ENCODE peak calls at places on chromosome 20, in nine cellular contexts. A is fibroblast of pulmonary artery; E is NCI-H774; K is Panc1; R is iPS-NIHi11; C is endodermal cell; V is activated naive CD4-positive, alpha-beta T cell; Y is germinal center; N is left cardiac atrium. Q is an unnamed sample.

GRCh38 chr20:19817017-19817416 is 59.0 kb downstream of the RIN2 start:
- DNase-seq in A (peak; percentile 98), E (no peak), K (no peak), R (no peak), C (no peak), V (no peak), Y (no peak), N (peak; percentile 50), Q (no peak)

GRCh38 chr20:57680131-57680716 is 29.6 kb downstream of the PMEPA1 start:
- DNase-seq in A (no peak), E (no peak), K (no peak), R (no peak), C (no peak), V (no peak), Y (peak; percentile 60), N (no peak), Q (no peak)

GRCh38 chr20:33963756-33964155 is 30.0 kb upstream of the RALY start:
- DNase-seq in A (no peak), E (no peak), K (no peak), R (no peak), C (no peak), V (no peak), Y (no peak), N (no peak), Q (no peak)

GRCh38 chr20:11726021-11726420 is 191.7 kb upstream of the BTBD3 start:
- DNase-seq in A (no peak), E (no peak), K (no peak), R (no peak), C (no peak), V (no peak), Y (no peak), N (no peak), Q (no peak)

GRCh38 chr20:438581-439469 is 23.5 kb downstream of the TBC1D20 start:
- DNase-seq in A (no peak), E (no peak), K (no peak), R (no peak), C (no peak), V (peak; percentile 28), Y (no peak), N (peak; percentile 54), Q (peak; percentile 48)

GRCh38 chr20:5331340-5331739 is 14.6 kb upstream of the PROKR2 start:
- DNase-seq in A (no peak), E (no peak), K (no peak), R (no peak), C (no peak), V (no peak), Y (no peak), N (no peak), Q (no peak)

GRCh38 chr20:34112600-34113061 is 588 bp upstream of the EIF2S2 start:
- DNase-seq in A (peak; percentile 59), E (no peak), K (no peak), R (peak; percentile 41), C (no peak), V (no peak), Y (peak; percentile 33), N (no peak), Q (peak; percentile 60)

GRCh38 chr20:37042986-37043972 is 52.5 kb downstream of the RBL1 start:
- DNase-seq in A (no peak), E (no peak), K (no peak), R (no peak), C (no peak), V (no peak), Y (peak; percentile 14), N (no peak), Q (no peak)

GRCh38 chr20:23340524-23340923 is 10.1 kb upstream of the NXT1 start:
- DNase-seq in A (peak; percentile 86), E (peak; percentile 42), K (peak; percentile 43), R (peak; percentile 77), C (peak; percentile 90), V (no peak), Y (no peak), N (peak; percentile 77), Q (peak; percentile 88)

GRCh38 chr20:62590301-62591121 is 51.8 kb upstream of the SLCO4A1 start:
- DNase-seq in A (peak; percentile 69), E (no peak), K (peak; percentile 43), R (no peak), C (no peak), V (no peak), Y (no peak), N (peak; percentile 76), Q (no peak)

GRCh38 chr20:32557284-32557683 is 27.8 kb downstream of the NOL4L start:
- DNase-seq in A (no peak), E (no peak), K (no peak), R (no peak), C (no peak), V (no peak), Y (no peak), N (no peak), Q (no peak)

GRCh38 chr20:16580127-16580526 is 6.9 kb upstream of the KIF16B start:
- DNase-seq in A (peak; percentile 86), E (peak; percentile 1), K (no peak), R (no peak), C (no peak), V (no peak), Y (no peak), N (no peak), Q (no peak)

GRCh38 chr20:30506100-30506499 is 751.4 kb upstream of the DEFB115 start:
- DNase-seq in A (no peak), E (no peak), K (no peak), R (peak; percentile 13), C (no peak), V (no peak), Y (no peak), N (no peak), Q (no peak)

GRCh38 chr20:58542411-58543095 is 27.4 kb upstream of the APCDD1L start:
- DNase-seq in A (no peak), E (no peak), K (no peak), R (no peak), C (peak; percentile 28), V (no peak), Y (no peak), N (no peak), Q (peak; percentile 9)

GRCh38 chr20:62832212-62832922 is 15.5 kb downstream of the COL9A3 start:
- DNase-seq in A (no peak), E (peak; percentile 17), K (no peak), R (no peak), C (peak; percentile 88), V (no peak), Y (peak; percentile 84), N (peak; percentile 34), Q (no peak)

GRCh38 chr20:3749689-3750639 is 17.5 kb downstream of the HSPA12B start:
- DNase-seq in A (no peak), E (no peak), K (no peak), R (peak; percentile 90), C (peak; percentile 93), V (no peak), Y (peak; percentile 79), N (no peak), Q (peak; percentile 60)

GRCh38 chr20:38229376-38230252 is 30.9 kb downstream of the KIAA1755 start:
- DNase-seq in A (peak; percentile 57), E (no peak), K (no peak), R (peak; percentile 66), C (peak; percentile 65), V (no peak), Y (peak; percentile 52), N (peak; percentile 17), Q (no peak)

GRCh38 chr20:45080867-45081616 is 19.9 kb downstream of the KCNS1 start:
- DNase-seq in A (peak; percentile 29), E (no peak), K (no peak), R (no peak), C (no peak), V (no peak), Y (peak; percentile 35), N (no peak), Q (no peak)

GRCh38 chr20:50826121-50826520 is 31.3 kb downstream of the BCAS4 start:
- DNase-seq in A (no peak), E (no peak), K (no peak), R (no peak), C (no peak), V (no peak), Y (no peak), N (no peak), Q (peak; percentile 73)

GRCh38 chr20:64223526-64224067 is 32.0 kb upstream of the PCMTD2 start:
- DNase-seq in A (peak; percentile 25), E (no peak), K (no peak), R (peak; percentile 95), C (peak; percentile 94), V (no peak), Y (no peak), N (peak; percentile 44), Q (peak; percentile 76)

GRCh38 chr20:13543783-13544182 is 94.9 kb downstream of the TASP1 start:
- DNase-seq in A (no peak), E (no peak), K (no peak), R (no peak), C (no peak), V (no peak), Y (no peak), N (no peak), Q (no peak)

GRCh38 chr20:50872562-50873288 is 58.5 kb downstream of the ADNP start:
- DNase-seq in A (no peak), E (no peak), K (no peak), R (no peak), C (no peak), V (no peak), Y (peak; percentile 47), N (no peak), Q (no peak)

GRCh38 chr20:6381887-6382286 is 259.1 kb upstream of the FERMT1 start:
- DNase-seq in A (peak; percentile 33), E (no peak), K (no peak), R (peak; percentile 37), C (peak; percentile 69), V (no peak), Y (no peak), N (no peak), Q (no peak)

GRCh38 chr20:49032455-49032854 is 13.7 kb upstream of the CSE1L start:
- DNase-seq in A (no peak), E (no peak), K (no peak), R (no peak), C (peak; percentile 8), V (no peak), Y (no peak), N (no peak), Q (no peak)

GRCh38 chr20:53921443-53921973 is 148.9 kb downstream of the BCAS1 start:
- DNase-seq in A (no peak), E (no peak), K (no peak), R (no peak), C (peak; percentile 27), V (no peak), Y (no peak), N (no peak), Q (no peak)

GRCh38 chr20:63238491-63239126 is 2.9 kb downstream of the BIRC7 start:
- DNase-seq in A (no peak), E (no peak), K (no peak), R (no peak), C (no peak), V (no peak), Y (no peak), N (no peak), Q (peak; percentile 58)

GRCh38 chr20:45782890-45783289 is 8.8 kb downstream of the WFDC3 start:
- DNase-seq in A (no peak), E (no peak), K (no peak), R (no peak), C (no peak), V (no peak), Y (no peak), N (no peak), Q (no peak)

GRCh38 chr20:21436186-21436585 is 38.9 kb upstream of the NKX2-4 start:
- DNase-seq in A (peak; percentile 67), E (no peak), K (peak; percentile 25), R (no peak), C (no peak), V (no peak), Y (no peak), N (no peak), Q (no peak)

GRCh38 chr20:4014031-4014474 is 1.3 kb downstream of the RNF24 start:
- DNase-seq in A (peak; percentile 89), E (peak; percentile 57), K (peak; percentile 61), R (peak; percentile 34), C (peak; percentile 64), V (no peak), Y (no peak), N (no peak), Q (peak; percentile 51)

GRCh38 chr20:63005862-63006564 is 751 bp downstream of the BHLHE23 start:
- DNase-seq in A (peak; percentile 14), E (no peak), K (no peak), R (no peak), C (peak; percentile 77), V (no peak), Y (no peak), N (no peak), Q (peak; percentile 29)

GRCh38 chr20:36820073-36820472 is 46.5 kb upstream of the DSN1 start:
- DNase-seq in A (no peak), E (no peak), K (no peak), R (no peak), C (no peak), V (no peak), Y (no peak), N (no peak), Q (no peak)

Q was measured in testis.